ENCODE peak calls at places on chromosomes 3 and 15, in six cellular contexts. S is GM13976; E is GM12865; X is bronchial epithelial cell; A is GM23338; J is CD8-positive, alpha-beta T cell. Z is an unnamed sample.

GRCh38 chr15:72229076-72229946 is 1.7 kb downstream of the PKM start:
- DNase-seq in S (no peak), E (peak), X (peak), A (peak), J (peak), Z (peak)

GRCh38 chr3:80733522-80734176 is 965.9 kb upstream of the ROBO1 start:
- DNase-seq in S (no peak), E (no peak), X (peak), A (no peak), J (no peak), Z (no peak)

GRCh38 chr15:38589502-38589901 is 24.9 kb upstream of the RASGRP1 start:
- DNase-seq in S (no peak), E (no peak), X (peak), A (no peak), J (no peak), Z (no peak)

GRCh38 chr3:147589016-147589415 is 179.9 kb downstream of the ZIC1 start:
- DNase-seq in S (no peak), E (no peak), X (no peak), A (no peak), J (no peak), Z (no peak)

GRCh38 chr3:126459763-126460127 is 15.9 kb downstream of the ZXDC start:
- DNase-seq in S (no peak), E (no peak), X (no peak), A (no peak), J (no peak), Z (no peak)

GRCh38 chr3:149969110-149969944 is 1.4 kb downstream of the PFN2 start:
- DNase-seq in S (no peak), E (no peak), X (peak), A (peak), J (no peak), Z (peak)

GRCh38 chr15:34099914-34100313 is 1.7 kb downstream of the EMC7 start:
- DNase-seq in S (no peak), E (no peak), X (no peak), A (no peak), J (no peak), Z (no peak)

GRCh38 chr3:104677932-104678331 is 688.8 kb upstream of the ALCAM start:
- DNase-seq in S (no peak), E (no peak), X (no peak), A (no peak), J (no peak), Z (no peak)

GRCh38 chr3:45426161-45426560 is 37.8 kb downstream of the LARS2 start:
- DNase-seq in S (no peak), E (no peak), X (peak), A (peak), J (no peak), Z (no peak)

GRCh38 chr15:78205856-78206255 is 28.5 kb downstream of the ACSBG1 start:
- DNase-seq in S (no peak), E (no peak), X (no peak), A (no peak), J (peak), Z (no peak)

GRCh38 chr3:44028-44676 is 152.4 kb upstream of the CHL1 start:
- DNase-seq in S (no peak), E (no peak), X (peak), A (no peak), J (no peak), Z (no peak)

GRCh38 chr3:14374444-14374883 is 27.9 kb upstream of the SLC6A6 start:
- DNase-seq in S (no peak), E (no peak), X (peak), A (no peak), J (no peak), Z (no peak)

GRCh38 chr15:33395841-33396240 is 85.1 kb downstream of the RYR3 start:
- DNase-seq in S (no peak), E (no peak), X (no peak), A (no peak), J (no peak), Z (no peak)

GRCh38 chr3:164748626-164749025 is 329.7 kb downstream of the SI start:
- DNase-seq in S (no peak), E (no peak), X (peak), A (no peak), J (no peak), Z (no peak)

GRCh38 chr15:69757186-69757585 is 304.6 kb downstream of the RPLP1 start:
- DNase-seq in S (no peak), E (no peak), X (peak), A (no peak), J (peak), Z (no peak)

GRCh38 chr3:196969660-196970546 is 1.3 kb upstream of the PIGZ start:
- DNase-seq in S (peak), E (peak), X (peak), A (peak), J (peak), Z (no peak)

GRCh38 chr3:46674031-46674592 is 19.4 kb downstream of the ALS2CL start:
- DNase-seq in S (no peak), E (no peak), X (no peak), A (no peak), J (no peak), Z (no peak)

GRCh38 chr3:37833790-37834189 is 27.9 kb upstream of the CTDSPL start:
- DNase-seq in S (no peak), E (peak), X (no peak), A (peak), J (no peak), Z (no peak)

GRCh38 chr15:91950631-91951384 is 97.3 kb downstream of the SLCO3A1 start:
- DNase-seq in S (no peak), E (no peak), X (peak), A (no peak), J (no peak), Z (no peak)

GRCh38 chr3:149744151-149744550 is 8.1 kb downstream of the COMMD2 start:
- DNase-seq in S (no peak), E (no peak), X (no peak), A (no peak), J (no peak), Z (no peak)

GRCh38 chr3:44444896-44445691 is 32.4 kb downstream of the ZNF445 start:
- DNase-seq in S (no peak), E (no peak), X (no peak), A (no peak), J (no peak), Z (no peak)

GRCh38 chr3:143442761-143443477 is 323.3 kb downstream of the CHST2 start:
- DNase-seq in S (no peak), E (no peak), X (peak), A (no peak), J (no peak), Z (no peak)

GRCh38 chr15:58629625-58630024 is 119.9 kb downstream of the ADAM10 start:
- DNase-seq in S (no peak), E (no peak), X (no peak), A (no peak), J (no peak), Z (no peak)

DNA sequence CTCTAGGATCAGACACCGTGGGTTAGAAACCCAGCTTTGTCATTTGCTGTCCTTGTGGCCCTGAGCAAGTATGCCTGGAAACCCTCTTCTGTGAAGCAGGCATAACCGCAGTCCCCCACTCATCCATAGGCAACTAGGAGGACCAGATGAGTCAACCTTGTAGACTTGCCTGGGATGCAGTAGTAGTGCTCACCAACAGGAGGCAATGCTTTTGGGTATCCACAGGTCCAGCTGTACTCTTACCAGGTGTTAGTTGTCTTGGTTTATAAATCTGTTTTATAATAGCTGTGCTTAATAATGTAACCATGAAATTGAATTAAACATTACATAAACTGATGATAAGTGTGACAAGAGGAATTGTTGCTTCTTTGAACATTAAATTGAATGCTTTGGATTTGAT is 389.3 kb downstream of the IL20RB start:
- DNase-seq in S (no peak), E (peak), X (no peak), A (peak), J (no peak), Z (no peak)
- TF ChIP-seq CTCF in S (no peak), E (peak), X (no peak), A (peak), J (no peak), Z (no peak)

DNA sequence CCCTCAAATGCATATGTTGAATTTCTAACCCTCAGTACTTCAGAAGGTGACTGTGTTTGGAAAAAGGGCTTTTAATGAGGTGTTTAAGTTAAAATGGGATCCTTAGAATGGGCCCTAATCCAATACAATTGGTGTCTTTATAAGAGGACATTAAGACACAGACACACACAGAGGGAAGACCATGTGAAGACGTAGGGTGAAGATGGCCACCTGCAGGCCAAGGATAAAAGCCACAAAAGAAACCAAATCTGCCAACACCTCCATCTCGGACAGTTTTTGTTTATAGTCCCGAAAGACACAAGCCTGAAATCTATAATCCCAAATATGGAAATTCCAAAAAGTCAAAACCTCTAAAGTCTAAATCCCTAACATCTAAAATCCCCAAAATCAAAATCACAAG is 4.1 kb upstream of the MASP1 start:
- DNase-seq in S (no peak), E (no peak), X (no peak), A (peak), J (no peak), Z (no peak)
- TF ChIP-seq CTCF in S (no peak), E (peak), X (peak), A (peak), J (no peak), Z (peak)

GRCh38 chr15:55320963-55321362 is 1.9 kb downstream of the PIGB start:
- DNase-seq in S (no peak), E (no peak), X (no peak), A (no peak), J (no peak), Z (no peak)

GRCh38 chr15:55322452-55322851 is 3.4 kb downstream of the PIGB start:
- DNase-seq in S (no peak), E (no peak), X (no peak), A (no peak), J (no peak), Z (no peak)

GRCh38 chr15:55319537-55320325 is 709 bp downstream of the PIGB start:
- DNase-seq in S (peak), E (peak), X (peak), A (no peak), J (no peak), Z (no peak)

GRCh38 chr15:55318588-55319494 is at the start of the genes PIGB and PIGBOS1:
- DNase-seq in S (peak), E (peak), X (peak), A (peak), J (peak), Z (peak)
- TF ChIP-seq CTCF in S (no peak), E (no peak), X (no peak), A (no peak), J (no peak), Z (no peak)

GRCh38 chr3:173826901-173827609 is 429.5 kb downstream of the NLGN1 start:
- DNase-seq in S (no peak), E (no peak), X (no peak), A (no peak), J (no peak), Z (no peak)
- TF ChIP-seq CTCF in S (no peak), E (no peak), X (no peak), A (no peak), J (no peak), Z (no peak)

DNA sequence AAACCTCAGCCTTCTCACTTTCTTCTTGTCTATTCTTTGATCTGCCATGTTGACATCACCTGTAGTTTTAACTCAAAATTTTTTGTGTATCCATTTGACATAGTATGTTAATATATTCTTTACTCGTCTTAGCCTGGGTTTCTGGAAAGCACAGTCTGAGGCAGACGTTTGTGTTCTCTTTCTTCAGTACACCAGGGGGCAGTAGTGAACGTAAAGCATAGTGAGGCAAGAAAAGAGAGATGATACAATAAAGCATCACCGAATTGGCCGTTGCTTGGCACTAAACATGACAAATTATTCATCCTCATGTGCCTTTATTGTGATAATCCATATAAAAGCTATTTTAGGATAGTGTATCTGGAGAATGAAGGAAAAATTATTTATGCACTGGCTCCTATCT is 141.0 kb upstream of the MYRIP start:
- DNase-seq in S (no peak), E (peak), X (peak), A (peak), J (no peak), Z (peak)
- TF ChIP-seq CTCF in S (peak), E (peak), X (peak), A (peak), J (peak), Z (peak)

GRCh38 chr3:39528844-39529243 is 61.4 kb downstream of the MOBP start:
- DNase-seq in S (no peak), E (no peak), X (no peak), A (no peak), J (no peak), Z (no peak)
- TF ChIP-seq CTCF in S (no peak), E (no peak), X (no peak), A (no peak), J (no peak), Z (no peak)

DNA sequence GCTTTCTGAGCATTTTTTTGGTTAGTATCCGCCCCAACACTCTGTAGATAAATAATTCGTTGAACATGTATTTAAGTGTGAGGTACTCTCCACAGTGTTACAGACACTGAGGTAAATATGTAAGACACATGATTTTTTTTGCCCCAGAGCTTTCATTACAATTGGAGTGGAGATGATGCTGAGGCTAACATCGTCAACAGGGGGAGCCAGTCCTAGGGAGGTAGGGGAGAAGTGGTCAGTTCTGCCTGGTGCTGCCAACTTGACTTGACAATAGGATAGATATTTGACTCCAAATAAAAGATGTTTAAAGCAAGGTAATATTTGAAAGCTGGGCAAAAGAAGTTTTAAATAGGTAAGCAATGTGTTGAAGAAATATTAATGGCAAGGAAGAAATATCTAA is 295.7 kb downstream of the UNC13C start:
- DNase-seq in S (no peak), E (no peak), X (no peak), A (peak), J (no peak), Z (no peak)
- TF ChIP-seq CTCF in S (no peak), E (no peak), X (no peak), A (peak), J (no peak), Z (peak)

GRCh38 chr3:112583105-112583504 is 21.3 kb downstream of the SLC35A5 start:
- DNase-seq in S (no peak), E (no peak), X (no peak), A (no peak), J (no peak), Z (no peak)

GRCh38 chr3:112579697-112580096 is 17.9 kb downstream of the SLC35A5 start:
- DNase-seq in S (no peak), E (no peak), X (no peak), A (no peak), J (no peak), Z (no peak)

GRCh38 chr3:112582242-112582874 is 20.5 kb downstream of the SLC35A5 start:
- DNase-seq in S (no peak), E (peak), X (peak), A (peak), J (no peak), Z (no peak)

GRCh38 chr3:112579232-112579631 is 17.4 kb downstream of the SLC35A5 start:
- DNase-seq in S (no peak), E (no peak), X (no peak), A (no peak), J (no peak), Z (no peak)
- TF ChIP-seq CTCF in S (no peak), E (no peak), X (no peak), A (no peak), J (no peak), Z (no peak)

DNA sequence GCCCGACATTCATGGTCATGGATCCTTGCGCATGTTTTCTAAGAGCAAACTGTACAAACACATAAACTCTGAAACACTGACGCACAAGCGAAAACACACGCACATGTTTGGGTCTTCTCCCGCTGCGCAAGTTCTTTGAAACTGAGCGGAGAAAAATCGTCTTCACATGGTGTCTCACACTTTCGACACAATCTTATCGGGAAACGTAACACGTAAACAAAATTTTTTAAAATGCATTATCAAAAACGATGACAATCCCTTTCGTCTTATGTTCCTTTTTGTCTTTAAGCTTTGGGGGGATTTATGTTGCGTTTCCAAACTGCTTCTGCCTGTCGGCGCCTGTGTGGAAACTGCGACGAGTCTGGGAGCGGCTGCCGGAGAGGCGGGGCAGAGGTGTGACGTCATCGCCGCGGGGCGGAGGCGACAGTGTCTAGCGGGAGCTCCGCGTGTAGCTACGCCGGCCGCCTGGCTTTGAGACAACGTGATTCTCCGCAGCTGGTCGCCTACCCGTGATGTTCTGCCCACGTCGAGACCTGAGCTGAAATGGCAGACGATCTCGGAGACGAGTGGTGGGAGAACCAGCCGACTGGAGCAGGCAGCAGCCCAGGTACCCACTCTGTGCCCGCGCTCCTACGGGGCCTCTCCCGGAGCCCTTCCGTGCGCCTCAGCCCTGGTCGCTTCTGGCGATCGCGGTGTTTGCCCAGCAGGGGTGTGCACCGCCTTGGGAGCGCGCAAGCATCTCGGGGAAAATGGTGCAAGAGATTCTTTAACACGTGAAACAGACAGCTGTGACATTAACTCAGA is at the start of gene CMSS1:
- DNase-seq in S (peak), E (peak), X (peak), A (peak), J (peak), Z (peak)
- TF ChIP-seq CTCF in S (peak), E (peak), X (peak), A (no peak), J (no peak), Z (no peak)